ENCODE peak calls at places on chromosomes 13 and 19, in nine cellular contexts. T is non-pigmented ciliary epithelial cell, X is NCI-H1092 treated with DMSO at 0.1 percent for 48 hours, I is adrenal gland, C is myocyte, V is pancreas, G is heart right ventricle, K is fibroblast of mammary gland, B is adipocyte. E is an unnamed sample.

GRCh38 chr13:22061371-22061805 is 390.5 kb downstream of the FGF9 start:
- DNase-seq in T (no peak), X (peak), I (no peak), C (no peak), V (no peak), G (no peak), K (no peak), B (no peak), E (no peak)

GRCh38 chr19:49073514-49074378 is 1.2 kb upstream of the KCNA7 start:
- DNase-seq in T (no peak), X (no peak), I (no peak), C (peak), V (no peak), G (no peak), K (peak), B (no peak), E (no peak)

GRCh38 chr19:34351382-34351802 is 13.6 kb upstream of the GPI start:
- DNase-seq in T (no peak), X (no peak), I (no peak), C (no peak), V (no peak), G (no peak), K (no peak), B (no peak), E (no peak)

GRCh38 chr19:39341122-39341719 is 1.0 kb upstream of the SAMD4B start:
- DNase-seq in T (no peak), X (no peak), I (peak), C (no peak), V (no peak), G (peak), K (no peak), B (peak), E (no peak)

GRCh38 chr13:97254809-97255208 is 32.7 kb downstream of the MBNL2 start:
- DNase-seq in T (peak), X (no peak), I (no peak), C (peak), V (no peak), G (no peak), K (peak), B (no peak), E (no peak)

GRCh38 chr19:31312004-31312403 is 37.2 kb downstream of the TSHZ3 start:
- DNase-seq in T (peak), X (no peak), I (peak), C (peak), V (no peak), G (peak), K (peak), B (peak), E (no peak)

GRCh38 chr19:53195265-53195879 is 2.2 kb upstream of the ZNF665 start:
- DNase-seq in T (peak), X (peak), I (peak), C (peak), V (peak), G (peak), K (peak), B (peak), E (peak)

GRCh38 chr19:44808463-44809371 is at the start of gene BCAM:
- DNase-seq in T (no peak), X (peak), I (peak), C (peak), V (peak), G (peak), K (peak), B (peak), E (no peak)

GRCh38 chr13:25733061-25733491 is 318.7 kb downstream of the SHISA2 start:
- DNase-seq in T (peak), X (no peak), I (no peak), C (peak), V (no peak), G (no peak), K (peak), B (no peak), E (no peak)

GRCh38 chr19:33304760-33305647 is 2.7 kb upstream of the CEBPA start:
- DNase-seq in T (no peak), X (no peak), I (no peak), C (no peak), V (no peak), G (no peak), K (no peak), B (no peak), E (no peak)

GRCh38 chr19:54041969-54042606 is 21.6 kb downstream of the VSTM1 start:
- DNase-seq in T (no peak), X (no peak), I (no peak), C (no peak), V (no peak), G (no peak), K (no peak), B (no peak), E (peak)

GRCh38 chr13:48954086-48954485 is 21.6 kb upstream of the FNDC3A start:
- DNase-seq in T (no peak), X (no peak), I (no peak), C (peak), V (no peak), G (no peak), K (peak), B (peak), E (no peak)

GRCh38 chr13:109652536-109652935 is 133.8 kb downstream of the IRS2 start:
- DNase-seq in T (no peak), X (no peak), I (no peak), C (no peak), V (no peak), G (no peak), K (peak), B (no peak), E (no peak)

GRCh38 chr13:25171517-25172302 is at the start of gene AMER2:
- DNase-seq in T (no peak), X (peak), I (peak), C (no peak), V (peak), G (no peak), K (peak), B (peak), E (no peak)

GRCh38 chr19:8595651-8596050 is 14.9 kb downstream of the ADAMTS10 start:
- DNase-seq in T (no peak), X (no peak), I (no peak), C (no peak), V (no peak), G (no peak), K (no peak), B (no peak), E (no peak)

GRCh38 chr19:49200238-49200862 is 42.8 kb downstream of the TRPM4 start:
- DNase-seq in T (no peak), X (no peak), I (no peak), C (no peak), V (no peak), G (no peak), K (peak), B (peak), E (no peak)

GRCh38 chr13:42633495-42633894 is 59.5 kb downstream of the TNFSF11 start:
- DNase-seq in T (no peak), X (no peak), I (no peak), C (no peak), V (no peak), G (no peak), K (peak), B (no peak), E (no peak)

GRCh38 chr19:5933391-5933998 is 19.4 kb downstream of the CAPS start:
- DNase-seq in T (no peak), X (no peak), I (no peak), C (no peak), V (no peak), G (no peak), K (peak), B (no peak), E (no peak)

GRCh38 chr13:95573226-95573625 is 20.7 kb downstream of the CLDN10 start:
- DNase-seq in T (no peak), X (no peak), I (no peak), C (no peak), V (no peak), G (no peak), K (peak), B (peak), E (no peak)

GRCh38 chr19:54376610-54377009 is 11.9 kb upstream of the LAIR1 start:
- DNase-seq in T (no peak), X (no peak), I (no peak), C (no peak), V (no peak), G (no peak), K (no peak), B (no peak), E (no peak)

GRCh38 chr19:29831041-29831548 is 19.3 kb downstream of the CCNE1 start:
- DNase-seq in T (no peak), X (no peak), I (no peak), C (no peak), V (no peak), G (no peak), K (no peak), B (no peak), E (no peak)

GRCh38 chr19:17332677-17333581 is 1.7 kb downstream of the ANO8 start:
- DNase-seq in T (no peak), X (peak), I (peak), C (no peak), V (no peak), G (no peak), K (peak), B (peak), E (no peak)

GRCh38 chr19:20278342-20278741 is 111.3 kb downstream of the ZNF486 start:
- DNase-seq in T (no peak), X (no peak), I (peak), C (no peak), V (no peak), G (no peak), K (no peak), B (peak), E (no peak)

GRCh38 chr19:10292206-10292788 is 2.5 kb downstream of the ICAM5 start:
- DNase-seq in T (no peak), X (no peak), I (peak), C (peak), V (peak), G (peak), K (peak), B (peak), E (no peak)

GRCh38 chr13:54373211-54373610 is 1344.6 kb downstream of the OLFM4 start:
- DNase-seq in T (no peak), X (no peak), I (no peak), C (no peak), V (no peak), G (no peak), K (no peak), B (no peak), E (no peak)

GRCh38 chr13:29901714-29902631 is 51.6 kb upstream of the UBL3 start:
- DNase-seq in T (peak), X (no peak), I (peak), C (peak), V (no peak), G (no peak), K (peak), B (peak), E (no peak)

GRCh38 chr13:74070065-74070464 is 64.1 kb downstream of the KLF12 start:
- DNase-seq in T (no peak), X (no peak), I (no peak), C (no peak), V (no peak), G (no peak), K (no peak), B (no peak), E (no peak)

GRCh38 chr19:5356428-5356827 is 15.8 kb upstream of the PTPRS start:
- DNase-seq in T (no peak), X (no peak), I (no peak), C (no peak), V (no peak), G (no peak), K (peak), B (no peak), E (no peak)

GRCh38 chr19:17775245-17775927 is 19.6 kb upstream of the B3GNT3 start:
- DNase-seq in T (no peak), X (no peak), I (peak), C (peak), V (no peak), G (no peak), K (peak), B (peak), E (no peak)

GRCh38 chr19:42081584-42082258 is 5.8 kb downstream of the ZNF574 start:
- DNase-seq in T (no peak), X (no peak), I (no peak), C (peak), V (no peak), G (no peak), K (peak), B (peak), E (no peak)

GRCh38 chr19:30712428-30713151 is 340.4 kb downstream of the ZNF536 start:
- DNase-seq in T (no peak), X (no peak), I (no peak), C (no peak), V (no peak), G (no peak), K (no peak), B (no peak), E (no peak)

GRCh38 chr19:5439452-5439851 is 15.8 kb upstream of the ZNRF4 start:
- DNase-seq in T (no peak), X (no peak), I (no peak), C (no peak), V (no peak), G (no peak), K (no peak), B (no peak), E (no peak)

GRCh38 chr13:46542833-46543232 is 10.1 kb upstream of the LRCH1 start:
- DNase-seq in T (no peak), X (no peak), I (no peak), C (no peak), V (no peak), G (no peak), K (no peak), B (no peak), E (no peak)

GRCh38 chr13:35144496-35144895 is 202.4 kb downstream of the NBEA start:
- DNase-seq in T (no peak), X (no peak), I (no peak), C (no peak), V (no peak), G (no peak), K (peak), B (peak), E (no peak)

GRCh38 chr19:44305457-44305856 is 632 bp upstream of the ZNF235 start:
- DNase-seq in T (no peak), X (no peak), I (no peak), C (no peak), V (no peak), G (no peak), K (no peak), B (no peak), E (no peak)

GRCh38 chr19:58182577-58182988 is 278 bp upstream of the ZNF274 start:
- DNase-seq in T (no peak), X (no peak), I (no peak), C (no peak), V (no peak), G (no peak), K (no peak), B (no peak), E (no peak)

E was measured in iPS DF 19.7.